ENCODE peak calls at places on chromosome 12, in five cellular contexts. One of them, this sample, is unnamed.

GRCh38 chr12:57519758-57520007 is 631 bp downstream of the DDIT3 start:
- DNase-seq in neuronal stem cell: no peak
- DNase-seq in adrenal gland: no peak
- DNase-seq in stomach: no peak
- DNase-seq in heart right ventricle: peak; percentile 61
- DNase-seq in this sample: no peak

GRCh38 chr12:81800298-81801148 is 41.4 kb upstream of the PPFIA2 start:
- DNase-seq in neuronal stem cell: no peak
- DNase-seq in adrenal gland: no peak
- DNase-seq in stomach: no peak
- DNase-seq in heart right ventricle: no peak
- DNase-seq in this sample: no peak

GRCh38 chr12:116864371-116865160 is 16.7 kb downstream of the HRK start:
- DNase-seq in neuronal stem cell: no peak
- DNase-seq in adrenal gland: no peak
- DNase-seq in stomach: no peak
- DNase-seq in heart right ventricle: no peak
- DNase-seq in this sample: no peak

GRCh38 chr12:94149781-94150482 is 1.6 kb downstream of the PLXNC1 start:
- DNase-seq in neuronal stem cell: peak; percentile 56
- DNase-seq in adrenal gland: no peak
- DNase-seq in stomach: peak; percentile 28
- DNase-seq in heart right ventricle: peak; percentile 20
- DNase-seq in this sample: peak; percentile 33

GRCh38 chr12:16955083-16955657 is 349.2 kb upstream of the LMO3 start:
- DNase-seq in neuronal stem cell: no peak
- DNase-seq in adrenal gland: no peak
- DNase-seq in stomach: no peak
- DNase-seq in heart right ventricle: no peak
- DNase-seq in this sample: no peak

GRCh38 chr12:3533703-3534386 is 42.8 kb downstream of the PRMT8 start:
- DNase-seq in neuronal stem cell: no peak
- DNase-seq in adrenal gland: no peak
- DNase-seq in stomach: peak; percentile 38
- DNase-seq in heart right ventricle: peak; percentile 73
- DNase-seq in this sample: peak; percentile 30

GRCh38 chr12:91355150-91356006 is 172.8 kb upstream of the DCN start:
- DNase-seq in neuronal stem cell: peak; percentile 59
- DNase-seq in adrenal gland: peak; percentile 83
- DNase-seq in stomach: peak; percentile 66
- DNase-seq in heart right ventricle: peak; percentile 62
- DNase-seq in this sample: peak; percentile 77

GRCh38 chr12:88559772-88560171 is 20.5 kb downstream of the KITLG start:
- DNase-seq in neuronal stem cell: no peak
- DNase-seq in adrenal gland: no peak
- DNase-seq in stomach: no peak
- DNase-seq in heart right ventricle: no peak
- DNase-seq in this sample: no peak

GRCh38 chr12:52945389-52946232 is 3.3 kb upstream of the KRT18 start:
- DNase-seq in neuronal stem cell: no peak
- DNase-seq in adrenal gland: peak; percentile 48
- DNase-seq in stomach: peak; percentile 62
- DNase-seq in heart right ventricle: no peak
- DNase-seq in this sample: peak; percentile 66

GRCh38 chr12:105936496-105936895 is 202.3 kb downstream of the NUAK1 start:
- DNase-seq in neuronal stem cell: no peak
- DNase-seq in adrenal gland: no peak
- DNase-seq in stomach: no peak
- DNase-seq in heart right ventricle: no peak
- DNase-seq in this sample: no peak

GRCh38 chr12:105933671-105934665 is 204.8 kb downstream of the NUAK1 start:
- DNase-seq in neuronal stem cell: no peak
- DNase-seq in adrenal gland: peak; percentile 31
- DNase-seq in stomach: no peak
- DNase-seq in heart right ventricle: peak; percentile 12
- DNase-seq in this sample: peak; percentile 12

GRCh38 chr12:105935981-105936380 is 202.8 kb downstream of the NUAK1 start:
- DNase-seq in neuronal stem cell: no peak
- DNase-seq in adrenal gland: no peak
- DNase-seq in stomach: no peak
- DNase-seq in heart right ventricle: no peak
- DNase-seq in this sample: no peak

GRCh38 chr12:105931762-105932587 is 206.8 kb downstream of the NUAK1 start:
- DNase-seq in neuronal stem cell: no peak
- DNase-seq in adrenal gland: no peak
- DNase-seq in stomach: no peak
- DNase-seq in heart right ventricle: no peak
- DNase-seq in this sample: no peak

DNA sequence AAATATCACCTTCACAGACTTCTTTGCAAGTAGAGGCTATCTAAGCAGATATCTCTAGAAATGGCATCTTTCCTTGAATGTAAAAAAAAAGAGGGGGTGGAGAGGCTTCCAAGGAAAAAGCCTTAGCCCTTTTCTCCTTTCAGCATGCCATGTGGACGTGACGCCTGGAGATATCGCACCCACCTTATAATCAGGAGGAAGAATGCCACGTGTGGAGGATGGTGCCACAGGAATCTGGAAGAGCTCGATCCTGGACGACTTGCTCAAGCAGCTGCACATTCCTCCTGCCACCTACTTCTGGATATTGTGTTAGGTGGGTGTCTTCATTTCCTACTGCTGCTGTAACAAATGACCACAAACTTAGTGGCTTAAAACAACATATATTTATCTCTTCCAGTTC is 203.6 kb downstream of the NUAK1 start:
- DNase-seq in neuronal stem cell: no peak
- DNase-seq in adrenal gland: no peak
- DNase-seq in stomach: no peak
- DNase-seq in heart right ventricle: no peak
- DNase-seq in this sample: no peak
- H3K27ac ChIP-seq in neuronal stem cell: no peak overlapping the region
- H3K27ac ChIP-seq in adrenal gland: peak overlapping the region; percentile 40
- H3K27ac ChIP-seq in stomach: no peak overlapping the region
- H3K27ac ChIP-seq in heart right ventricle: no peak overlapping the region
- H3K27ac ChIP-seq in this sample: no peak overlapping the region

GRCh38 chr12:6202331-6202730 is 2.1 kb downstream of the CD9 start:
- DNase-seq in neuronal stem cell: no peak
- DNase-seq in adrenal gland: no peak
- DNase-seq in stomach: no peak
- DNase-seq in heart right ventricle: no peak
- DNase-seq in this sample: no peak
- H3K27ac ChIP-seq in neuronal stem cell: no peak overlapping the region
- H3K27ac ChIP-seq in adrenal gland: peak overlapping the region; percentile 92
- H3K27ac ChIP-seq in stomach: peak overlapping the region; percentile 14
- H3K27ac ChIP-seq in heart right ventricle: peak overlapping the region; percentile 91
- H3K27ac ChIP-seq in this sample: no peak overlapping the region

GRCh38 chr12:27305673-27306504 is 26.7 kb upstream of the BMAL2 start:
- DNase-seq in neuronal stem cell: no peak
- DNase-seq in adrenal gland: no peak
- DNase-seq in stomach: no peak
- DNase-seq in heart right ventricle: no peak
- DNase-seq in this sample: no peak
- H3K27ac ChIP-seq in neuronal stem cell: no peak overlapping the region
- H3K27ac ChIP-seq in adrenal gland: peak overlapping the region; percentile 2
- H3K27ac ChIP-seq in stomach: no peak overlapping the region
- H3K27ac ChIP-seq in heart right ventricle: no peak overlapping the region
- H3K27ac ChIP-seq in this sample: peak overlapping the region; percentile 24

DNA sequence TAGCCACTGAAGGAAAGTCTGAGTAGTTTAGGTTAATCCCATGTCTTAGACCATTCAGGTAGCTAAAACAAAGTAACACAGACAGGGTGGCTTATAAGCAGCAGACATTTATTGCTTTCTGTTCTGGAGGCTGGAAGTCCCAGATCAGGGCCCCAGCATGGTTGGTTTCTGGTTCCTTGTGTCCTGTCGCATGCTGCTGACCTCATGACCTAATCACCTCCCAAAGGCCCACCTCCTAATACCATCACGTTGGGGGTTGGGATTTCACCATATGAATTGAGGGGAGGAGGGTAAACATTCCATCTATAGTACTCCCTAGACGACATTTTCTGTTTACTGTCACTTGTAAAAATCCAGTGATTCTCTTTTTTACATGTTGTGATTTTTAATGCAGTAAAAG is 148.6 kb downstream of the FBXL14 start:
- DNase-seq in neuronal stem cell: no peak
- DNase-seq in adrenal gland: no peak
- DNase-seq in stomach: no peak
- DNase-seq in heart right ventricle: no peak
- DNase-seq in this sample: no peak
- H3K27ac ChIP-seq in neuronal stem cell: no peak overlapping the region
- H3K27ac ChIP-seq in adrenal gland: no peak overlapping the region
- H3K27ac ChIP-seq in stomach: no peak overlapping the region
- H3K27ac ChIP-seq in heart right ventricle: no peak overlapping the region
- H3K27ac ChIP-seq in this sample: no peak overlapping the region

GRCh38 chr12:15458008-15458407 is 135.7 kb downstream of the PTPRO start:
- DNase-seq in neuronal stem cell: no peak
- DNase-seq in adrenal gland: no peak
- DNase-seq in stomach: no peak
- DNase-seq in heart right ventricle: no peak
- DNase-seq in this sample: no peak

GRCh38 chr12:15453613-15454012 is 131.3 kb downstream of the PTPRO start:
- DNase-seq in neuronal stem cell: no peak
- DNase-seq in adrenal gland: no peak
- DNase-seq in stomach: no peak
- DNase-seq in heart right ventricle: no peak
- DNase-seq in this sample: no peak
- H3K27ac ChIP-seq in neuronal stem cell: no peak overlapping the region
- H3K27ac ChIP-seq in adrenal gland: no peak overlapping the region
- H3K27ac ChIP-seq in stomach: no peak overlapping the region
- H3K27ac ChIP-seq in heart right ventricle: no peak overlapping the region
- H3K27ac ChIP-seq in this sample: no peak overlapping the region

GRCh38 chr12:102503056-102503681 is 22.8 kb upstream of the IGF1 start:
- DNase-seq in neuronal stem cell: no peak
- DNase-seq in adrenal gland: no peak
- DNase-seq in stomach: no peak
- DNase-seq in heart right ventricle: no peak
- DNase-seq in this sample: no peak
- H3K27ac ChIP-seq in neuronal stem cell: no peak overlapping the region
- H3K27ac ChIP-seq in adrenal gland: peak overlapping the region; percentile 20
- H3K27ac ChIP-seq in stomach: no peak overlapping the region
- H3K27ac ChIP-seq in heart right ventricle: no peak overlapping the region
- H3K27ac ChIP-seq in this sample: no peak overlapping the region

DNA sequence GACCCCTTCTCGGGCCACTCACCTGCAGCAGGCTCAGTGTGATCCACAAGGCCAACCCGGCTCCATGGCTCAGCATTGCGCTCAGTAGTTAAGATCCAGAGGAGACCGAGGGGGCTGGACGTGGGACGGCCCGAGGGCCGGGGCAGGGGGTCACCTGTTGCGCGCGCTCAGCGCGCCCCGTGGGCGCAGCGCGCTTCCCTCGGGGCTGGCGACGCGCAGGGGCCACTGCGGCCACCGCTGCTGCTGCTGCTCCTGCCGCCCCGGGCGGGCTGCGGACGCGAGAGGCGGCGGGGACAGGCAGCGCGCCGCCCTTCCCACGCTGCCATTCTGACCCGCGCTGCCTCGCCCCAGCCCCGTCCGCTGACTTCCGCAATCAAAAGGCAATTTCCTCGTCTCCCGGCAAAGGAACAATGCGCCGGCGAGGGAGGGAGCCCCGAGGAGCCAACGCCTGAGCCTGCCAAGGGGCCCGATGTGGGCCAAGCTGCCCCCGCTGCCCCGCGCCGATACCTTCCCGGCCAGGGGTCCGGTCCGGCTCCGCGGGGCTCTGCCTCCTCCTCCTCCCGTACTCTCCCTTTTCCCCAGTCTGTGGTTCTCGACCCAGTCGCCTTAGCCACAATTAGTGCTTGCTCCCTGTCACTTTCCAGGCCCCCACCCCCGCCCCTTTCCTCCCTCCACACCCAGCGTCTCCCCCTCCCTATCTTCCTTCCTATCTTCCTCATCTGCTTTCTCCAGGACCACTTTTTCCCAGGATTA is 27.3 kb downstream of the PTPRB start:
- DNase-seq in neuronal stem cell: no peak
- DNase-seq in adrenal gland: peak; percentile 43
- DNase-seq in stomach: peak; percentile 48
- DNase-seq in heart right ventricle: peak; percentile 74
- DNase-seq in this sample: peak; percentile 25
- H3K27ac ChIP-seq in neuronal stem cell: no peak overlapping the region
- H3K27ac ChIP-seq in adrenal gland: peak overlapping the region; percentile 59
- H3K27ac ChIP-seq in stomach: no peak overlapping the region
- H3K27ac ChIP-seq in heart right ventricle: peak overlapping the region; percentile 77
- H3K27ac ChIP-seq in this sample: peak overlapping the region; percentile 20

GRCh38 chr12:130014485-130014807 is 110.6 kb upstream of the TMEM132D start:
- DNase-seq in neuronal stem cell: peak; percentile 14
- DNase-seq in adrenal gland: no peak
- DNase-seq in stomach: no peak
- DNase-seq in heart right ventricle: no peak
- DNase-seq in this sample: no peak

GRCh38 chr12:130018614-130019013 is 114.8 kb upstream of the TMEM132D start:
- DNase-seq in neuronal stem cell: no peak
- DNase-seq in adrenal gland: no peak
- DNase-seq in stomach: no peak
- DNase-seq in heart right ventricle: no peak
- DNase-seq in this sample: no peak

GRCh38 chr12:130017571-130018449 is 114.0 kb upstream of the TMEM132D start:
- DNase-seq in neuronal stem cell: no peak
- DNase-seq in adrenal gland: no peak
- DNase-seq in stomach: no peak
- DNase-seq in heart right ventricle: no peak
- DNase-seq in this sample: no peak

GRCh38 chr12:130016194-130016593 is 112.4 kb upstream of the TMEM132D start:
- DNase-seq in neuronal stem cell: no peak
- DNase-seq in adrenal gland: no peak
- DNase-seq in stomach: no peak
- DNase-seq in heart right ventricle: no peak
- DNase-seq in this sample: no peak

GRCh38 chr12:130016986-130017385 is 113.2 kb upstream of the TMEM132D start:
- DNase-seq in neuronal stem cell: no peak
- DNase-seq in adrenal gland: no peak
- DNase-seq in stomach: no peak
- DNase-seq in heart right ventricle: no peak
- DNase-seq in this sample: no peak
- H3K27ac ChIP-seq in neuronal stem cell: no peak overlapping the region
- H3K27ac ChIP-seq in adrenal gland: no peak overlapping the region
- H3K27ac ChIP-seq in stomach: no peak overlapping the region
- H3K27ac ChIP-seq in heart right ventricle: no peak overlapping the region
- H3K27ac ChIP-seq in this sample: no peak overlapping the region

DNA sequence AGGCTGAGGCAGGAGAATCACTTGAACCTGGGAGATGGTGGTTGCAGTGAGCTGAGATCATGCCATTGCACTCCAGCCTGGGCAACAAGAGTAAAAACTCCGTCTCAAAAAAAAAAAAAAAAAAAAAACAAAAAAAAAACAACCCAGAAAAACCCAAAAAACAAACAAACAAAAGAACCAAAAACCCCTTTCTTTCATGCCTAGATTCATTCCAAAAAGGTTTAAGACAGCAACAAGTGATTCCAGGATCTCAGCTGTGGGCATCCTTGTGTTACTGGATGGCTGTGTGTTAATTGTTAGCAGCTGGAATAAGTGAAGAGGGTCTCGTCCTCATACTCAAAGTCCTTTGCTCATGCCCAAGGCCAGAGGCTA is 9.4 kb downstream of the GPRC5A start:
- DNase-seq in neuronal stem cell: no peak
- DNase-seq in adrenal gland: no peak
- DNase-seq in stomach: no peak
- DNase-seq in heart right ventricle: no peak
- DNase-seq in this sample: no peak
- H3K27ac ChIP-seq in neuronal stem cell: no peak overlapping the region
- H3K27ac ChIP-seq in adrenal gland: peak overlapping the region; percentile 86
- H3K27ac ChIP-seq in stomach: no peak overlapping the region
- H3K27ac ChIP-seq in heart right ventricle: no peak overlapping the region
- H3K27ac ChIP-seq in this sample: no peak overlapping the region